ENCODE peak calls at places on chromosomes 6 and 20, in six cellular contexts. E is HCT116, P is neural progenitor cell, Q is GM23338, O is OCI-LY7, D is SK-N-SH. X is an unnamed sample. For H3K4me1, the result is how much of the 10 kb centered on the place peaks cover.

GRCh38 chr20:7667194-7667593 is 273.1 kb downstream of the HAO1 start:
- DNase-seq in Q (no peak), O (no peak), D (no peak), E (no peak), P (no peak), X (no peak)

GRCh38 chr20:38331814-38332213 is 14.5 kb upstream of the LBP start:
- DNase-seq in Q (no peak), P (no peak), O (no peak), E (no peak), D (no peak), X (no peak)

GRCh38 chr20:373171-373890 is 7.2 kb upstream of the TRIB3 start:
- DNase-seq in Q (peak), P (no peak), E (peak), O (no peak), D (peak), X (peak)

GRCh38 chr6:141552463-141552862 is 580.3 kb upstream of the GJE1 start:
- DNase-seq in D (no peak), Q (no peak), P (no peak), O (peak), E (peak), X (peak)

GRCh38 chr6:109239192-109239917 is 142.9 kb downstream of the CD164 start:
- DNase-seq in P (no peak), E (no peak), Q (no peak), D (no peak), O (no peak), X (peak)

GRCh38 chr20:2874456-2874855 is 1.2 kb downstream of the PTPRA start:
- DNase-seq in D (no peak), P (peak), Q (peak), E (no peak), O (peak), X (peak)

GRCh38 chr6:53347250-53347920 is 1.4 kb downstream of the ELOVL5 start:
- DNase-seq in O (peak), Q (peak), P (no peak), D (no peak), E (no peak), X (peak)

GRCh38 chr6:40287296-40287820 is 299.8 kb downstream of the LRFN2 start:
- DNase-seq in P (no peak), E (no peak), Q (no peak), D (no peak), O (no peak), X (no peak)

GRCh38 chr6:101231606-101232235 is 161.8 kb upstream of the GRIK2 start:
- DNase-seq in D (no peak), P (no peak), O (no peak), E (no peak), Q (no peak), X (no peak)

GRCh38 chr6:912871-913663 is 220.1 kb upstream of the EXOC2 start:
- DNase-seq in Q (peak), P (peak), O (peak), E (peak), D (no peak), X (peak)

GRCh38 chr6:88575536-88575935 is 387.9 kb downstream of the RNGTT start:
- DNase-seq in O (no peak), D (no peak), E (no peak), Q (no peak), P (no peak), X (no peak)

GRCh38 chr20:39855799-39856198 is 833.2 kb downstream of the MAFB start:
- DNase-seq in O (no peak), Q (no peak), D (no peak), E (no peak), P (no peak), X (peak)

GRCh38 chr6:111764238-111765182 is 108.7 kb downstream of the FYN start:
- DNase-seq in P (peak), Q (peak), E (no peak), O (peak), D (no peak), X (no peak)

GRCh38 chr6:82957171-82957894 is 108.3 kb downstream of the UBE3D start:
- DNase-seq in P (no peak), E (no peak), O (peak), Q (no peak), D (peak), X (peak)

GRCh38 chr20:63521602-63522001 is 1.0 kb downstream of the PPDPF start:
- DNase-seq in Q (peak), D (peak), P (peak), E (no peak), O (no peak), X (peak)

GRCh38 chr6:158654498-158654897 is 4.6 kb downstream of the SYTL3 start:
- DNase-seq in E (no peak), P (no peak), O (no peak), Q (no peak), D (peak), X (peak)

GRCh38 chr6:2938632-2939083 is 32.7 kb downstream of the SERPINB6 start:
- DNase-seq in P (no peak), O (peak), E (peak), Q (peak), D (no peak), X (no peak)

GRCh38 chr6:7997311-7997710 is 66.9 kb downstream of the BLOC1S5 start:
- DNase-seq in P (no peak), Q (no peak), D (no peak), E (no peak), O (no peak), X (no peak)

GRCh38 chr6:111746983-111747773 is 126.1 kb downstream of the FYN start:
- DNase-seq in O (no peak), E (no peak), Q (peak), P (no peak), D (no peak), X (no peak)

GRCh38 chr6:49336514-49337131 is 126.4 kb downstream of the MMUT start:
- DNase-seq in E (no peak), P (no peak), O (peak), D (no peak), Q (peak), X (no peak)

GRCh38 chr6:38259736-38260135 is 380.0 kb downstream of the BTBD9 start:
- DNase-seq in E (no peak), D (no peak), O (no peak), P (no peak), Q (no peak), X (peak)

GRCh38 chr20:11140359-11140758 is 466.6 kb upstream of the JAG1 start:
- DNase-seq in P (no peak), Q (no peak), O (no peak), D (no peak), E (no peak), X (peak)

GRCh38 chr6:163720460-163721235 is 306.1 kb downstream of the QKI start:
- DNase-seq in E (no peak), O (no peak), Q (no peak), P (no peak), D (no peak), X (no peak)

GRCh38 chr6:16712250-16712930 is 48.9 kb downstream of the ATXN1 start:
- DNase-seq in E (no peak), D (no peak), Q (no peak), O (no peak), P (no peak), X (no peak)

GRCh38 chr6:999552-999951 is 306.6 kb upstream of the EXOC2 start:
- DNase-seq in E (no peak), Q (no peak), D (no peak), O (no peak), P (no peak), X (no peak)

GRCh38 chr6:119442776-119443184 is 93.2 kb upstream of the MAN1A1 start:
- DNase-seq in O (peak), D (no peak), Q (no peak), E (no peak), P (no peak), X (no peak)

DNA sequence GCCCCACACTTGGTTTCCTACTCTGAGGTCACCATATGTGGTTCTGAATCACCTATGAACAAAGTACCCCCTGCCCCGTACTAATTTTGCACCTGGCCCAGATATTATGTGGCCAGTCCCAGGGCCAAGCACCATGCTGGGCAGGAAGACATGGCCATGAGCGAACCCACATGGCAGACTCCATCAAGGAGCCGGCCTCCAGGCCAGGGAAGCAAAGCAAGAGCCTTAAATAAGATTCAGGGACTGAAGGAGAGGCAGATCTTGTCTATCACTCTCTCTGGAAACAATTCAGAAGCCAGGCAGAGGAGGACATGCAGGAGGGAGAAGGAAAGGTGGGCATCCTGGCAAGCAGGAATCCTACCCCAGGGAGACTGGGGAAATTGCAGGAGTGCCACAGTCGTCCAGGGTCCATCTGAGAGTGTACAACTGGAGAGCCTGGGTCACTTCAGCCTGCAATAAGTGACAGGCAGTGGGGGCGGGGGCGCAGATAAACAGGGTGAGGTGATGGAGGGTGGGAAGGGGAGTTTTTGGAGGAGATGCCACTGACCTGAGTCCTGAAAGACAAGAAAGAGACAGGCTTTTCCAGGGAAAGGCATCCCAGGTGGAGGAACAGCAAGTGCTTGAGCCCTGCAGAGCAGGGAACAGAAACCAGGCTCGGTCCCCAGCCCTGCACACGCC is 2.1 kb upstream of the BMP7 start:
- DNase-seq in Q (no peak), E (no peak), D (no peak), O (no peak), P (no peak), X (no peak)
- H3K4me1 ChIP-seq in Q (under half), E (under half), D (under half), O (half or more), P (half or more), X (under half)

GRCh38 chr20:1833216-1833615 is 62.0 kb upstream of the SIRPA start:
- DNase-seq in E (no peak), O (no peak), D (no peak), Q (no peak), P (no peak), X (no peak)
- TF ChIP-seq EZH2phosphoT487 in E (no peak), O (no peak), D (no peak), Q (no peak), P (no peak), X (no peak)

GRCh38 chr6:35309611-35310264 is 12.1 kb downstream of the DEF6 start:
- DNase-seq in Q (no peak), P (no peak), E (no peak), O (no peak), D (no peak), X (no peak)
- H3K4me1 ChIP-seq in Q (under half), P (under half), E (under half), O (under half), D (under half), X (under half)

DNA sequence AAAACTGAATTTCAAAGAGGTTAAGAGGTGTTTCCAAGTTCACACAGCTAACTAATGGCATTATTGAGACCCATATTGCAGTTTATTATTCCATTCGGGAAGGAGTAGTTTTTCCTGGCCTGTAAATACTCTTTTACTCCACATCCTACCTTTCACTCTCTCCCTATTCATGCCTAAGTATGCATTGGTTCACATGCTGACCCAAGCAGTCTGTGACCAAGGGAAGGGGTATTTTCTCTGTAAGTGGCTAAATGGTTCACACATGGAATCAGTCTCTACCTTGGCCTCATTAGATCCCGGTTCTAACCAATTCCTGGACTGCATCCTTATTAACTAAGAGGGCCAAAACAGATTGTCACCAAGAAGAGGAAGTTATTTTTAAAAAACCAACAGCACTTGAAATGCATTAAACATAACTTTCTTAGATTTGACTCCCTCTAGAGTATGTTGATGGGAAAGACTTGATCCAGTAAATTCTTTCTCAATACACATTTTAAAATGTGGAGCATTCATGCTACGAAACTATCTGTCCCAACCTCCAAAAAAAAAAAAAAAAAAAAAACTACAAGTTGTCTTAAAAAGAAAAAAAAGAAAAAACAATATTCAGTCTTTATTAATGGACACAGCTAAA is 17.8 kb upstream of the RSPO3 start:
- DNase-seq in D (no peak), O (no peak), P (no peak), Q (peak), E (no peak), X (peak)
- TF ChIP-seq EZH2phosphoT487 in D (no peak), O (no peak), P (no peak), Q (no peak), E (no peak), X (no peak)

DNA sequence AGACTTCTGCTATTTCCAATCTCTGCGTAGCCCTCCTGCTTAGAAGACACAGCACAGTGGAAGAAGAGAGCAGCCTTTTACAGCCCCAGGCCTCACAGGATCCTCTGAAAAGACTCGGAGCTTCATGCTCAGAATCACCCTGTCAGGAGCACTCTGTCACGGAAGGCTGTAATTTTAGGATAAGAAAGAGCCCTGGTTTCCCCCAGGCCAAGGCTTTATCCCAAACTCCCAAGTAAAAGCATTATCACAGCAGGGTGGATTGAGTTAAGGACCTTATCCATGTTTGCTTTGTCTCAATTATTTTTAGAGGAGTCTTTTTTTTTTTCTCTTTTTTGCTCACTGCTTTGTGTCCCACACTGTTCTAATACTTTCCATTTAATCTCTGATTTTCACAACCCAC is 39.2 kb downstream of the ANKS1A start:
- DNase-seq in E (no peak), O (no peak), D (no peak), Q (no peak), P (peak), X (no peak)
- H3K4me1 ChIP-seq in E (under half), O (under half), D (under half), Q (under half), P (under half), X (under half)

GRCh38 chr6:34152806-34153565 is 7.1 kb upstream of the GRM4 start:
- DNase-seq in D (peak), Q (no peak), P (no peak), E (no peak), O (no peak), X (no peak)
- TF ChIP-seq EZH2phosphoT487 in D (no peak), Q (no peak), P (no peak), E (no peak), O (no peak), X (no peak)

GRCh38 chr20:62512812-62513211 is 37.0 kb upstream of the GATA5 start:
- DNase-seq in P (no peak), O (no peak), Q (no peak), D (no peak), E (no peak), X (no peak)

GRCh38 chr20:62515826-62516225 is 40.0 kb upstream of the GATA5 start:
- DNase-seq in P (no peak), D (no peak), Q (no peak), O (no peak), E (no peak), X (no peak)

GRCh38 chr20:62511915-62512610 is 36.3 kb upstream of the GATA5 start:
- DNase-seq in E (no peak), Q (no peak), O (no peak), P (no peak), D (no peak), X (no peak)

GRCh38 chr20:62515280-62515679 is 39.5 kb upstream of the GATA5 start:
- DNase-seq in O (no peak), D (no peak), P (no peak), Q (no peak), E (no peak), X (no peak)

DNA sequence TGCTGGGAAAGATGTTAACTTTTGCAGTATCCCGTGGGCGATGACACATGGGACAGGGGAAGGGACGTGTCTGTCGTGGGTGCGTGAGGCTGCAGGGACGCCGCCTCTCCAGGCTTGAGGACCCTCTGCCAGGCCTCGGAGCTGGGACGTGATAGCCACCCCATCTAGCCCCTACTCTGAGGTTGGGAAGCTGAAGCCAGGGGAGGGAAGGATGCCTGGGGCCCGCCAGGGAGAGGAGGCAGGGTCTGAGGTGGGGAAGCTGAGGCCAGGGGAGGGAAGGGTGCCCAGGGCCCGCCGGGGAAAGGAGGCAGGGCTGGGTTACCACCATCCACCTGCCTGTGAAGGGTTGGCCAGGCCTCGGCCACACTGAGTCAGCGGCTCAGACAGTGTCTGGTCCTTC is 38.2 kb upstream of the GATA5 start:
- DNase-seq in Q (no peak), D (no peak), O (no peak), E (no peak), P (no peak), X (no peak)
- H3K4me1 ChIP-seq in Q (under half), D (under half), O (under half), E (under half), P (under half), X (under half)

DNA sequence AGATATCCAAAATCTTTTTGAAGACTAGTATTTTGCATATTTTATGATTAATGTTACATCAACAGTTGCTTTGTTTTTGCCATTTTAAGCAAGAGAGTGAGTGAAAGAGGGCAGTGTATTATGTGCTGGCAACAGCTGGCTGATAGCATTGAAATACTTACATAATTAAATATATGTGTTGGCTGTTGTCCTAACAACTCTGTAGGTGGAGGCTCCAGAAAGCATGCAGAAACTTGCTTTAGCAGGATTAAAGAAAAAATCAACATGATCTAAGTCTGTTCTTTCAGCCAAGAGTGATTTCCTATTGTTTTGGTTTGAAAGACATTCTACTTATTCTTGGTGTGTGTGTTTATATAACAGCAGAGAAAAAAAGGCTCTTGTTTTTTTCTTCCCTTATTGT is 127.5 kb downstream of the CDKAL1 start:
- DNase-seq in Q (peak), E (no peak), D (peak), O (no peak), P (no peak), X (peak)
- TF ChIP-seq EZH2phosphoT487 in Q (no peak), E (no peak), D (no peak), O (no peak), P (no peak), X (no peak)

GRCh38 chr20:57395111-57395959 is 4.1 kb downstream of the RBM38 start:
- DNase-seq in Q (no peak), P (peak), D (no peak), E (no peak), O (no peak), X (peak)
- H3K4me1 ChIP-seq in Q (under half), P (under half), D (under half), E (under half), O (half or more), X (under half)

DNA sequence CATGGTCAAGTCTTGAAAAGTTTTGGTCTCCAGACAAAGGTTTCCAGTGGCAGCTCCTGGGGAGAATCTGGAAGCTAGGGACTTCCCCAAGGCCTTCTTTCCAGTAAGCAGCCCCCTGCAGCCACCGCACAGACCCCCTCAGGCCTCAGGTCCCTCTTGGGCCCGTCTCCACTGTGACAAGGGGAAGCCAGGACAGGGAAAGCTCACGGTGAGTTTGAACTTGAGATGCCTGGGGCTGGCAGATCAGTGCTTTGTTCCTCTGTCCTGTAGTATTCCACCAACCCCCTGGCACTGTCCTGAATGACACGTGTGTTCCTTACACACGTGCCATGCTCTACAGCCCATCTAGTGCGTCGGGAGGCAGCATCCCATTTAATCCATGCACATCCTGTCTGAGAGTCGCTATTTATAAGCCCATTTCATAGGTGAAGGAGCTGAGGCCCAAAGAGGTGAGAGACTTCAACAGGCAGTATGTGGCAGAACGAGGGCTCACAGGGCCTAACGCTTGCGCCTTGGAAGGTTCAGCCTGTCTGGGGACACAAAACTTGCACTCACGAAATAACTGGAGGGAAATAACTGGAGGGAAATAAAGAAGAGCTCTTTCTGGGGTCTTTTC is 122.9 kb downstream of the BANF2 start:
- DNase-seq in Q (no peak), O (no peak), D (no peak), P (no peak), E (no peak), X (no peak)
- TF ChIP-seq EZH2phosphoT487 in Q (no peak), O (no peak), D (no peak), P (no peak), E (no peak), X (no peak)